ENCODE peak calls at places on chromosome 18, in four cellular contexts. I is AG20443, X is NCI-H510A, Y is iris pigment epithelial cell. N is an unnamed sample.

GRCh38 chr18:57051586-57052044 is 95.3 kb upstream of the BOD1L2 start:
- DNase-seq in I (no peak), X (no peak), Y (no peak), N (no peak)

GRCh38 chr18:33558529-33558928 is 19.5 kb upstream of the ASXL3 start:
- DNase-seq in I (no peak), X (no peak), Y (no peak), N (no peak)

GRCh38 chr18:54532222-54532621 is 58.8 kb upstream of the DYNAP start:
- DNase-seq in I (no peak), X (no peak), Y (no peak), N (no peak)

GRCh38 chr18:62554083-62554815 is 31.4 kb downstream of the ZCCHC2 start:
- DNase-seq in I (no peak), X (no peak), Y (no peak), N (no peak)

GRCh38 chr18:58578835-58579560 is 49.9 kb downstream of the ALPK2 start:
- DNase-seq in I (peak), X (no peak), Y (peak), N (peak)

GRCh38 chr18:53944721-53945120 is 279.7 kb downstream of the MBD2 start:
- DNase-seq in I (no peak), X (no peak), Y (peak), N (no peak)

GRCh38 chr18:13500891-13501887 is 225.2 kb downstream of the FAM210A start:
- DNase-seq in I (peak), X (no peak), Y (peak), N (peak)

GRCh38 chr18:32289480-32290075 is 99.7 kb downstream of the MEP1B start:
- DNase-seq in I (peak), X (peak), Y (peak), N (peak)

GRCh38 chr18:77127769-77128671 is 4.6 kb downstream of the MBP start:
- DNase-seq in I (peak), X (peak), Y (peak), N (peak)

GRCh38 chr18:11066038-11066437 is 83.3 kb downstream of the PIEZO2 start:
- DNase-seq in I (no peak), X (no peak), Y (no peak), N (no peak)

N was measured in AG08396.